ENCODE peak calls at places on chromosomes 5 and 9, in four cellular contexts. One of them, this sample, is unnamed.

GRCh38 chr5:10301842-10302610 is 5.7 kb downstream of the CMBL start:
- DNase-seq in coronary artery: peak; percentile 80
- DNase-seq in endodermal cell: no peak
- DNase-seq in brain microvascular endothelial cell: no peak
- DNase-seq in this sample: peak; percentile 81

GRCh38 chr5:169956756-169957155 is 23.5 kb downstream of the INSYN2B start:
- DNase-seq in coronary artery: no peak
- DNase-seq in endodermal cell: no peak
- DNase-seq in brain microvascular endothelial cell: no peak
- DNase-seq in this sample: no peak

GRCh38 chr9:123933801-123934200 is 3.9 kb upstream of the DENND1A start:
- DNase-seq in coronary artery: no peak
- DNase-seq in endodermal cell: no peak
- DNase-seq in brain microvascular endothelial cell: no peak
- DNase-seq in this sample: peak; percentile 34

GRCh38 chr9:36136894-36137391 is 410 bp downstream of the GLIPR2 start:
- DNase-seq in coronary artery: no peak
- DNase-seq in endodermal cell: peak; percentile 71
- DNase-seq in brain microvascular endothelial cell: no peak
- DNase-seq in this sample: no peak

GRCh38 chr9:34996181-34996904 is 6.8 kb downstream of the DNAJB5 start:
- DNase-seq in coronary artery: peak; percentile 66
- DNase-seq in endodermal cell: no peak
- DNase-seq in brain microvascular endothelial cell: no peak
- DNase-seq in this sample: no peak

GRCh38 chr5:35938518-35939227 is at the start of gene CAPSL:
- DNase-seq in coronary artery: no peak
- DNase-seq in endodermal cell: peak; percentile 95
- DNase-seq in brain microvascular endothelial cell: peak; percentile 59
- DNase-seq in this sample: peak; percentile 84

GRCh38 chr9:113463418-113464285 is at the start of gene RGS3:
- DNase-seq in coronary artery: peak; percentile 77
- DNase-seq in endodermal cell: peak; percentile 94
- DNase-seq in brain microvascular endothelial cell: no peak
- DNase-seq in this sample: peak; percentile 93

GRCh38 chr9:5621327-5621726 is 7.6 kb upstream of the RIC1 start:
- DNase-seq in coronary artery: no peak
- DNase-seq in endodermal cell: no peak
- DNase-seq in brain microvascular endothelial cell: peak; percentile 84
- DNase-seq in this sample: no peak

GRCh38 chr5:115815693-115816225 is 700 bp downstream of the CDO1 start:
- DNase-seq in coronary artery: no peak
- DNase-seq in endodermal cell: no peak
- DNase-seq in brain microvascular endothelial cell: no peak
- DNase-seq in this sample: no peak

GRCh38 chr9:72542917-72543316 is 21.5 kb downstream of the TMC1 start:
- DNase-seq in coronary artery: no peak
- DNase-seq in endodermal cell: no peak
- DNase-seq in brain microvascular endothelial cell: no peak
- DNase-seq in this sample: no peak

GRCh38 chr9:119365291-119366027 is 3.8 kb downstream of the BRINP1 start:
- DNase-seq in coronary artery: no peak
- DNase-seq in endodermal cell: peak; percentile 93
- DNase-seq in brain microvascular endothelial cell: peak; percentile 33
- DNase-seq in this sample: no peak

GRCh38 chr9:90169490-90169889 is 473.1 kb downstream of the DIRAS2 start:
- DNase-seq in coronary artery: no peak
- DNase-seq in endodermal cell: no peak
- DNase-seq in brain microvascular endothelial cell: no peak
- DNase-seq in this sample: no peak

GRCh38 chr5:115423541-115423940 is 121.0 kb downstream of the FEM1C start:
- DNase-seq in coronary artery: no peak
- DNase-seq in endodermal cell: no peak
- DNase-seq in brain microvascular endothelial cell: peak; percentile 9
- DNase-seq in this sample: peak; percentile 49

GRCh38 chr9:131112374-131113159 is 12.8 kb upstream of the NUP214 start:
- DNase-seq in coronary artery: no peak
- DNase-seq in endodermal cell: no peak
- DNase-seq in brain microvascular endothelial cell: no peak
- DNase-seq in this sample: peak; percentile 76

DNA sequence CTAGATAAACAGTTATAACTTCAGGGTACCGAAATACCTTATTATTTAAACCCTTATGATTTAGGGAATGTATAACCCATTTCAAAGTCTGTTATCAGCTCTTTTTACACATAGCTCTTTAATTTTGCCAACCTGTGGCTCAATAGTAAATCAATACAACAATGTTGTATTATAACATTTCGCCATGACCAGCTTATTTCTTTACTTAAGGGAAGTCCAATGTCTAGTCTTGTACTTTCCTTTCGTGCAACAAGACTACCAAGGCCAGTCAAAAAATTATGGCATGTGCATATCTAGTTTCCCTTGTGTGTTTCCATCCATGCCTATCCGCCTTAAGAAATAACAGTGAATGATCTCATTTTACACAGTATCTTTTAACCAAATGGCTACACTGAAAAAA is 239.4 kb upstream of the RPS23 start:
- DNase-seq in coronary artery: no peak
- DNase-seq in endodermal cell: no peak
- DNase-seq in brain microvascular endothelial cell: no peak
- DNase-seq in this sample: no peak
- H3K27ac ChIP-seq in coronary artery: no peak overlapping the region
- H3K27ac ChIP-seq in endodermal cell: no peak overlapping the region
- H3K27ac ChIP-seq in brain microvascular endothelial cell: no peak overlapping the region
- H3K27ac ChIP-seq in this sample: no peak overlapping the region

GRCh38 chr9:121989010-121989409 is 104.1 kb downstream of the TTLL11 start:
- DNase-seq in coronary artery: no peak
- DNase-seq in endodermal cell: peak; percentile 93
- DNase-seq in brain microvascular endothelial cell: peak; percentile 33
- DNase-seq in this sample: no peak

GRCh38 chr9:121991305-121991661 is 101.8 kb downstream of the TTLL11 start:
- DNase-seq in coronary artery: no peak
- DNase-seq in endodermal cell: no peak
- DNase-seq in brain microvascular endothelial cell: no peak
- DNase-seq in this sample: no peak

GRCh38 chr9:121995997-121996396 is 97.1 kb downstream of the TTLL11 start:
- DNase-seq in coronary artery: no peak
- DNase-seq in endodermal cell: peak; percentile 25
- DNase-seq in brain microvascular endothelial cell: no peak
- DNase-seq in this sample: no peak

GRCh38 chr9:121990600-121991304 is 102.4 kb downstream of the TTLL11 start:
- DNase-seq in coronary artery: no peak
- DNase-seq in endodermal cell: no peak
- DNase-seq in brain microvascular endothelial cell: no peak
- DNase-seq in this sample: no peak

GRCh38 chr9:121992571-121993212 is 100.4 kb downstream of the TTLL11 start:
- DNase-seq in coronary artery: no peak
- DNase-seq in endodermal cell: peak; percentile 75
- DNase-seq in brain microvascular endothelial cell: peak; percentile 57
- DNase-seq in this sample: peak; percentile 89
- TF ChIP-seq CTCF in coronary artery: peak; percentile 56
- TF ChIP-seq CTCF in endodermal cell: peak; percentile 91
- TF ChIP-seq CTCF in brain microvascular endothelial cell: peak; percentile 75
- TF ChIP-seq CTCF in this sample: peak; percentile 95

DNA sequence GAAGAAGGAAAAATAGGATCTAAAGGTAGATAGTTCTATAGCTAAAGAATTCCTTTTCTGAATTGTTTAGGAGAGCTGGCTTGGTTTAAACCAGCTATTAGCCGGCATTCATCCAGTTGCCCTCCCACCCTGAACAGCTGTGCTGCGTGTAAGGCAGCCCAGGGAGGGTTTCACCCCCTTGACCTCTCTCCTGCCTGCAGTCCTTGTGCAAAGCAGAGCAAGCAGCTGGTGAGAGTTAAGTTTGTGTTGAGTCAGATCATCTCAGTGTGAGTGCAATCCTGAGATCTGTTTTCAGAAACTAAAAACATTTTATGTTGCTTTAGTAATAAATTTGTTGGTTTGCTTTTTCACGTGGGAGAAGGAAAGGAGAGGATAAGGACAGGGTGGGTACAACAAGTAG is 13.0 kb downstream of the SLC25A25 start:
- DNase-seq in coronary artery: no peak
- DNase-seq in endodermal cell: no peak
- DNase-seq in brain microvascular endothelial cell: peak; percentile 91
- DNase-seq in this sample: no peak
- H3K27ac ChIP-seq in coronary artery: peak overlapping the region; percentile 36
- H3K27ac ChIP-seq in endodermal cell: peak overlapping the region; percentile 25
- H3K27ac ChIP-seq in brain microvascular endothelial cell: peak overlapping the region; percentile 92
- H3K27ac ChIP-seq in this sample: peak overlapping the region; percentile 26

GRCh38 chr9:125261501-125262216 is at the start of gene GAPVD1:
- DNase-seq in coronary artery: peak; percentile 89
- DNase-seq in endodermal cell: peak; percentile 97
- DNase-seq in brain microvascular endothelial cell: peak; percentile 54
- DNase-seq in this sample: peak; percentile 99
- TF ChIP-seq CTCF in coronary artery: peak; percentile 22
- TF ChIP-seq CTCF in endodermal cell: peak; percentile 59
- TF ChIP-seq CTCF in brain microvascular endothelial cell: peak; percentile 30
- TF ChIP-seq CTCF in this sample: peak; percentile 82

GRCh38 chr5:178762391-178762790 is 31.9 kb upstream of the ZNF354A start:
- DNase-seq in coronary artery: no peak
- DNase-seq in endodermal cell: no peak
- DNase-seq in brain microvascular endothelial cell: no peak
- DNase-seq in this sample: peak; percentile 12
- H3K27ac ChIP-seq in coronary artery: no peak overlapping the region
- H3K27ac ChIP-seq in endodermal cell: no peak overlapping the region
- H3K27ac ChIP-seq in brain microvascular endothelial cell: no peak overlapping the region
- H3K27ac ChIP-seq in this sample: no peak overlapping the region

GRCh38 chr5:134911285-134912215 is 6.6 kb downstream of the PCBD2 start:
- DNase-seq in coronary artery: no peak
- DNase-seq in endodermal cell: no peak
- DNase-seq in brain microvascular endothelial cell: no peak
- DNase-seq in this sample: no peak

GRCh38 chr5:134913254-134913653 is 8.3 kb downstream of the PCBD2 start:
- DNase-seq in coronary artery: no peak
- DNase-seq in endodermal cell: no peak
- DNase-seq in brain microvascular endothelial cell: no peak
- DNase-seq in this sample: no peak

GRCh38 chr5:134913795-134914194 is 8.9 kb downstream of the PCBD2 start:
- DNase-seq in coronary artery: no peak
- DNase-seq in endodermal cell: no peak
- DNase-seq in brain microvascular endothelial cell: no peak
- DNase-seq in this sample: no peak

GRCh38 chr5:134920848-134921575 is 16.1 kb downstream of the PCBD2 start:
- DNase-seq in coronary artery: no peak
- DNase-seq in endodermal cell: no peak
- DNase-seq in brain microvascular endothelial cell: no peak
- DNase-seq in this sample: no peak

GRCh38 chr5:134917070-134917831 is 12.3 kb downstream of the PCBD2 start:
- DNase-seq in coronary artery: no peak
- DNase-seq in endodermal cell: peak; percentile 68
- DNase-seq in brain microvascular endothelial cell: no peak
- DNase-seq in this sample: peak; percentile 31
- TF ChIP-seq CTCF in coronary artery: no peak
- TF ChIP-seq CTCF in endodermal cell: peak; percentile 81
- TF ChIP-seq CTCF in brain microvascular endothelial cell: peak; percentile 44
- TF ChIP-seq CTCF in this sample: peak; percentile 64

DNA sequence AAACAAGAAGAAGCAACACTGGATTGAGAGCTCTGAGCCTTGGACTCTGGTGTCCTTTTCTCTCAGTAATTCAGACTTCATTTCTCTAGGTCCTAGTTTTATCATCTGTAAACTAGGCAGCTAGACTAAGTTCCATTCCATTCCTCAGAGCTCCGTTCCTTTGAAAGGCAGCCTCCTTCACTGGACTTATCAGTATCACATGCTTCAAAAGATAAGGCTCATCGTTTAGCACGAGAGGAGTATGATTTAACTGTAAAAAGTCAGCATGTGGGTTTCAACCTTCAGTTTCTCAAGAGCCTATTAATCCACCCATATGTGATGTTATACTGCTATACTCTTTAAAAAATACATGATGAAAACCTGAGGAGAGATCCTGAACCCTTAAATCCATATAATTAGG is 1.6 kb downstream of the ATP10B start:
- DNase-seq in coronary artery: no peak
- DNase-seq in endodermal cell: no peak
- DNase-seq in brain microvascular endothelial cell: no peak
- DNase-seq in this sample: no peak
- H3K27ac ChIP-seq in coronary artery: no peak overlapping the region
- H3K27ac ChIP-seq in endodermal cell: no peak overlapping the region
- H3K27ac ChIP-seq in brain microvascular endothelial cell: no peak overlapping the region
- H3K27ac ChIP-seq in this sample: no peak overlapping the region

DNA sequence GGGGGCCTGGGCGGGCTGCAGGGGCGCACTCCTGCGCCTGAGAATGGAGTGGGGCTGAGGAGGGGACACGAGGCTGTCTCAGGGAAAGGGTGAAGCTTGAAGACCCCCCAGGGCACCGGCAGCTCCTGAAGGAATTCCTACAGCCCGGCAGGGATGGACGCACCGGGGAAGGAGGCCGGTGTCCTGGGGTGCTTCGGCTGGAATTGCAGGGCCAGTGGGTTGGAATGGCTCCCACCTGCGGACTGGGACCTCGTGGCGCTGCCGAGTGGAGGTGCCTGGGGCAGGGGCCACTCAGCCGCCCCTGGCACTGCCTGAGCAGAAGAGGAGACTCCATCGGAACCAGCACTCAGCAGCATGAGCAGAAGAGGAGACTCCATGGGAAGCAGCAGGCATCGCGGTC is 17.9 kb upstream of the TMEM250 start:
- DNase-seq in coronary artery: no peak
- DNase-seq in endodermal cell: no peak
- DNase-seq in brain microvascular endothelial cell: no peak
- DNase-seq in this sample: no peak
- TF ChIP-seq CTCF in coronary artery: no peak
- TF ChIP-seq CTCF in endodermal cell: no peak
- TF ChIP-seq CTCF in brain microvascular endothelial cell: no peak
- TF ChIP-seq CTCF in this sample: no peak

DNA sequence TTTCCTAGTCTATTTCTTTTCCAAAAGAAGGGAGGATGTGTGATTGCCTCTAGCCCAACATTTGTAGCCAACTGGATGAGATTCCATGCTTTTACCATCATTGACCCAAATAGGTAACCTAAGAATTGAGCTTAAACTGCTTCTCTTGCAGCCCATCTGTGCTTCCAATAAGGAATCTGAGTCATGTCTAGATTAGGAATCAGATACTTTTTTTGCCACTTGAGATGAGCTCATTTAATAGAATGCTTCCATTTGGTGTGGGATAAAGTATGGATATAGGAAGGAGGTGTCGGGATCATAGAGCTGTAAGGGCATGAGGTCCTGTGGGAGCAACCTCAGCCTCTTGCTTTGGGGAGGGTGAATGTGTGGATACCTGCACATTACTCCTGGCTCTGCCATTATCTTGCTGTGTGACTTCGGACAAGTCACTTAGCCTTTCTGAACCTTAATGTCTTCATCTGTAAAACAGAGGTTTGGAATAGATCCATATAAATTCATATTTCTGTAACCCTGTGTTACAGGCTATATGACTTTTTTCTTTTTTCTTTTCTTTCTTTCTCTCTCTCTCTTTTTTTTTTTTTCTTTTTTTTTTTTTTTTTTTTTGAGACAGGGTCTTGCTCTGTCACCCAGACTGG is 56.2 kb downstream of the MAP1B start:
- DNase-seq in coronary artery: no peak
- DNase-seq in endodermal cell: no peak
- DNase-seq in brain microvascular endothelial cell: no peak
- DNase-seq in this sample: no peak
- H3K27ac ChIP-seq in coronary artery: no peak overlapping the region
- H3K27ac ChIP-seq in endodermal cell: no peak overlapping the region
- H3K27ac ChIP-seq in brain microvascular endothelial cell: no peak overlapping the region
- H3K27ac ChIP-seq in this sample: no peak overlapping the region

This sample was measured in RWPE1.